ENCODE peak calls at places on chromosomes 6 and 20, in five cellular contexts. G is activated T-cell treated with anti-CD3 and anti-CD28 coated beads for 4 hours; V is MM.1S; U is stimulated activated CD4-positive, alpha-beta T cell treated with anti-CD3 and anti-CD28 coated beads, Interleukin-15, amount 100 ng/mL, for 1 hour; W is neural crest cell. D is an unnamed sample.

GRCh38 chr20:4370856-4371255 is 350.9 kb upstream of the PRND start:
- DNase-seq in G (no peak), V (no peak), W (no peak), U (no peak), D (no peak)

GRCh38 chr6:28587011-28587745 is 61.5 kb downstream of the GPX5 start:
- DNase-seq in W (peak; percentile 22), V (peak; percentile 46), U (peak; percentile 57), G (peak; percentile 42), D (peak; percentile 50)

GRCh38 chr6:151561238-151561637 is 67.4 kb downstream of the CCDC170 start:
- DNase-seq in G (no peak), V (no peak), W (no peak), U (no peak), D (no peak)

GRCh38 chr6:13908955-13909381 is 15.8 kb upstream of the RNF182 start:
- DNase-seq in W (peak; percentile 37), U (no peak), G (peak; percentile 24), V (peak; percentile 72), D (peak; percentile 11)

GRCh38 chr20:44309763-44310663 is 989 bp downstream of the FITM2 start:
- DNase-seq in G (no peak), U (no peak), W (no peak), V (no peak), D (no peak)

GRCh38 chr20:46129955-46130481 is 11.9 kb downstream of the CD40 start:
- DNase-seq in W (no peak), G (no peak), U (no peak), V (no peak), D (no peak)

GRCh38 chr6:119713903-119714302 is 364.3 kb upstream of the MAN1A1 start:
- DNase-seq in V (no peak), W (no peak), U (no peak), G (no peak), D (no peak)

GRCh38 chr20:64033981-64034493 is 1.9 kb upstream of the C20orf204 start:
- DNase-seq in G (no peak), V (no peak), U (no peak), W (no peak), D (no peak)

GRCh38 chr20:51312480-51312783 is 230.1 kb downstream of the NFATC2 start:
- DNase-seq in V (no peak), G (no peak), U (no peak), W (no peak), D (no peak)

GRCh38 chr6:131129657-131130545 is 5.4 kb upstream of the AKAP7 start:
- DNase-seq in W (no peak), G (no peak), U (no peak), V (no peak), D (no peak)

GRCh38 chr6:220736-221475 is 71.4 kb upstream of the DUSP22 start:
- DNase-seq in U (no peak), V (peak; percentile 31), W (no peak), G (no peak), D (no peak)

GRCh38 chr20:21534453-21534852 is 20.6 kb upstream of the NKX2-2 start:
- DNase-seq in G (no peak), W (no peak), V (peak; percentile 30), U (no peak), D (no peak)

GRCh38 chr6:24205020-24205492 is 79.0 kb downstream of the NRSN1 start:
- DNase-seq in G (no peak), U (no peak), W (peak; percentile 40), V (peak; percentile 26), D (no peak)

GRCh38 chr6:30897882-30898281 is 10.1 kb upstream of the GTF2H4 start:
- DNase-seq in V (no peak), W (no peak), G (no peak), U (no peak), D (no peak)

GRCh38 chr6:107866606-107867301 is 42.6 kb upstream of the SCML4 start:
- DNase-seq in W (peak; percentile 21), G (no peak), U (no peak), V (peak; percentile 47), D (no peak)

GRCh38 chr6:139764498-139764986 is 390.1 kb upstream of the CITED2 start:
- DNase-seq in V (peak; percentile 63), U (no peak), W (no peak), G (no peak), D (peak; percentile 37)

GRCh38 chr6:38310061-38310460 is 329.7 kb downstream of the BTBD9 start:
- DNase-seq in G (no peak), U (no peak), V (no peak), W (no peak), D (no peak)

GRCh38 chr6:145756170-145756662 is 20.9 kb upstream of the EPM2A start:
- DNase-seq in U (no peak), V (no peak), W (no peak), G (no peak), D (no peak)

GRCh38 chr6:133242761-133243590 is 1.8 kb downstream of the EYA4 start:
- DNase-seq in G (no peak), U (no peak), V (peak; percentile 33), W (peak; percentile 17), D (no peak)

GRCh38 chr20:32685541-32686529 is 12.1 kb upstream of the C20orf203 start:
- DNase-seq in U (no peak), W (no peak), V (no peak), G (no peak), D (peak; percentile 22)

GRCh38 chr20:51767867-51768758 is at the start of gene ATP9A:
- DNase-seq in G (no peak), U (no peak), V (no peak), W (peak; percentile 13), D (no peak)

GRCh38 chr6:56343295-56343694 is 95.9 kb upstream of the COL21A1 start:
- DNase-seq in V (no peak), U (no peak), G (no peak), W (no peak), D (no peak)

GRCh38 chr20:37095108-37095608 is 639 bp downstream of the RBL1 start:
- DNase-seq in W (no peak), V (peak; percentile 58), G (peak; percentile 5), U (no peak), D (peak; percentile 47)

GRCh38 chr6:22886881-22887581 is 317.7 kb downstream of the HDGFL1 start:
- DNase-seq in V (no peak), G (no peak), U (no peak), W (no peak), D (no peak)

GRCh38 chr6:128554302-128554701 is 33.9 kb upstream of the PTPRK start:
- DNase-seq in W (no peak), G (no peak), U (no peak), V (no peak), D (no peak)

GRCh38 chr20:63309261-63310071 is 16.5 kb downstream of the COL20A1 start:
- DNase-seq in U (no peak), W (peak; percentile 64), V (no peak), G (no peak), D (no peak)

GRCh38 chr6:42404494-42404893 is 47.2 kb downstream of the TRERF1 start:
- DNase-seq in W (no peak), U (no peak), V (no peak), G (no peak), D (no peak)

GRCh38 chr20:39049684-39050554 is 87.8 kb downstream of the DHX35 start:
- DNase-seq in W (peak; percentile 81), G (peak; percentile 69), V (peak; percentile 76), U (peak; percentile 73), D (peak; percentile 52)

GRCh38 chr6:1821188-1822183 is 211.8 kb downstream of the FOXC1 start:
- DNase-seq in G (no peak), U (no peak), V (peak; percentile 80), W (peak; percentile 23), D (no peak)

GRCh38 chr6:137241481-137242011 is 22.4 kb upstream of the IFNGR1 start:
- DNase-seq in U (no peak), W (no peak), G (no peak), V (no peak), D (no peak)

GRCh38 chr20:37231970-37232620 is 29.5 kb downstream of the GHRH start:
- DNase-seq in G (no peak), U (no peak), W (no peak), V (no peak), D (no peak)

GRCh38 chr6:97215157-97215769 is 67.8 kb downstream of the MMS22L start:
- DNase-seq in G (no peak), W (peak; percentile 33), U (no peak), V (no peak), D (no peak)

GRCh38 chr20:18284805-18285533 is 3.4 kb upstream of the ZNF133 start:
- DNase-seq in W (no peak), U (no peak), V (no peak), G (no peak), D (no peak)

GRCh38 chr6:161891542-161891941 is 617.7 kb upstream of the AGPAT4 start:
- DNase-seq in U (no peak), G (no peak), W (no peak), V (no peak), D (no peak)

GRCh38 chr6:152529364-152529763 is 107.8 kb downstream of the SYNE1 start:
- DNase-seq in W (no peak), V (no peak), U (no peak), G (no peak), D (no peak)

GRCh38 chr20:53002786-53003185 is 30.6 kb downstream of the TSHZ2 start:
- DNase-seq in U (no peak), G (no peak), W (no peak), V (no peak), D (no peak)

D was measured in NK-92 treated with Interleukin-12 subunit alpha and Interleukin-12 subunit beta, amount 100 ng/mL, for 24 hours.